ENCODE peak calls at places on chromosomes 4 and X, in five cellular contexts. One of them, this sample, is unnamed.

GRCh38 chr4:159105063-159105414 is 2.2 kb downstream of the RAPGEF2 start:
- DNase-seq in HEK293T: no peak
- DNase-seq in NT2/D1: no peak
- DNase-seq in H1: no peak
- DNase-seq in GM12878: no peak
- DNase-seq in this sample: no peak

GRCh38 chr4:40586034-40586433 is 43.6 kb downstream of the RBM47 start:
- DNase-seq in GM12878: no peak
- DNase-seq in NT2/D1: no peak
- DNase-seq in H1: no peak
- DNase-seq in HEK293T: no peak
- DNase-seq in this sample: no peak

GRCh38 chr4:6912412-6912811 is 2.8 kb downstream of the TBC1D14 start:
- DNase-seq in NT2/D1: no peak
- DNase-seq in H1: no peak
- DNase-seq in GM12878: no peak
- DNase-seq in HEK293T: no peak
- DNase-seq in this sample: no peak

GRCh38 chr4:172985552-172985951 is 183.1 kb upstream of the GALNT7 start:
- DNase-seq in GM12878: no peak
- DNase-seq in H1: no peak
- DNase-seq in NT2/D1: no peak
- DNase-seq in HEK293T: no peak
- DNase-seq in this sample: no peak

GRCh38 chrX:18984381-18985185 is 669 bp upstream of the PHKA2 start:
- DNase-seq in HEK293T: peak; percentile 81
- DNase-seq in GM12878: peak; percentile 23
- DNase-seq in H1: no peak
- DNase-seq in NT2/D1: peak; percentile 60
- DNase-seq in this sample: peak; percentile 70

GRCh38 chrX:134821370-134821769 is 163.1 kb upstream of the PLAC1 start:
- DNase-seq in NT2/D1: no peak
- DNase-seq in H1: no peak
- DNase-seq in HEK293T: no peak
- DNase-seq in GM12878: no peak
- DNase-seq in this sample: no peak

GRCh38 chr4:2094545-2094944 is 35.4 kb downstream of the NAT8L start:
- DNase-seq in GM12878: no peak
- DNase-seq in NT2/D1: no peak
- DNase-seq in H1: no peak
- DNase-seq in HEK293T: no peak
- DNase-seq in this sample: no peak

GRCh38 chr4:133921280-133922195 is 280.1 kb downstream of the PABPC4L start:
- DNase-seq in NT2/D1: no peak
- DNase-seq in HEK293T: no peak
- DNase-seq in GM12878: no peak
- DNase-seq in H1: no peak
- DNase-seq in this sample: no peak

GRCh38 chrX:76918033-76918432 is 490.5 kb downstream of the MAGEE1 start:
- DNase-seq in GM12878: no peak
- DNase-seq in NT2/D1: no peak
- DNase-seq in HEK293T: no peak
- DNase-seq in H1: no peak
- DNase-seq in this sample: no peak

GRCh38 chrX:1440506-1440905 is 12.2 kb downstream of the ASMTL start:
- DNase-seq in H1: no peak
- DNase-seq in HEK293T: no peak
- DNase-seq in NT2/D1: no peak
- DNase-seq in GM12878: no peak
- DNase-seq in this sample: no peak

GRCh38 chr4:17476811-17477210 is 35.1 kb downstream of the QDPR start:
- DNase-seq in H1: no peak
- DNase-seq in NT2/D1: no peak
- DNase-seq in HEK293T: no peak
- DNase-seq in GM12878: no peak
- DNase-seq in this sample: no peak

GRCh38 chr4:25879991-25880641 is 17.3 kb upstream of the SEL1L3 start:
- DNase-seq in HEK293T: no peak
- DNase-seq in GM12878: no peak
- DNase-seq in H1: no peak
- DNase-seq in NT2/D1: no peak
- DNase-seq in this sample: no peak
- TF ChIP-seq SUZ12 in HEK293T: no peak
- TF ChIP-seq SUZ12 in GM12878: no peak
- TF ChIP-seq SUZ12 in H1: no peak
- TF ChIP-seq SUZ12 in NT2/D1: no peak
- TF ChIP-seq SUZ12 in this sample: no peak

DNA sequence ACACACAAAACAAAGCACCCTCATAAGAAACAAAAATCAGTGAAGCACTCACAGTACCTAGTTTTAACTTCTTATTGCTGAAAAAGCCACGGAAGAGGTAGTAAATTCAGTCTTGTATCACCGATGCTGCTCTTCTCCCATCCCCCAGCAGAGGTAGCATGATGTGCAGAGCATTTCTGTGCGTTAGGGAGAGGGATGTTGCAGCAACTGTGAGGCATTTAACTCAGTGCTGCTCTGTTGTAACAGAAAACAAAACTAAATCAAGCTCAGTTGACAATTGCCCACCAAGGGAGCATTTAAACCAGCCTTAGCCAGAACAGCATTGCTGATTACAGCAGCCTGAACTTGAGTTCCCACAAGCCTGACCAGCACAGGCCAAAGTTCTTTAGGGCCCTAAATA is 1279.7 kb upstream of the ADGRL3 start:
- DNase-seq in NT2/D1: no peak
- DNase-seq in HEK293T: no peak
- DNase-seq in GM12878: no peak
- DNase-seq in H1: no peak
- DNase-seq in this sample: no peak
- TF ChIP-seq SUZ12 in NT2/D1: no peak
- TF ChIP-seq SUZ12 in HEK293T: no peak
- TF ChIP-seq SUZ12 in GM12878: no peak
- TF ChIP-seq SUZ12 in H1: no peak
- TF ChIP-seq SUZ12 in this sample: no peak

GRCh38 chrX:11462136-11462535 is 168.9 kb downstream of the AMELX start:
- DNase-seq in HEK293T: no peak
- DNase-seq in GM12878: no peak
- DNase-seq in NT2/D1: no peak
- DNase-seq in H1: no peak
- DNase-seq in this sample: peak; percentile 2
- TF ChIP-seq SUZ12 in HEK293T: no peak
- TF ChIP-seq SUZ12 in GM12878: no peak
- TF ChIP-seq SUZ12 in NT2/D1: no peak
- TF ChIP-seq SUZ12 in H1: no peak
- TF ChIP-seq SUZ12 in this sample: no peak

GRCh38 chrX:68851082-68851481 is 22.3 kb downstream of the EFNB1 start:
- DNase-seq in GM12878: no peak
- DNase-seq in H1: no peak
- DNase-seq in HEK293T: no peak
- DNase-seq in NT2/D1: no peak
- DNase-seq in this sample: no peak
- TF ChIP-seq SUZ12 in GM12878: no peak
- TF ChIP-seq SUZ12 in H1: no peak
- TF ChIP-seq SUZ12 in HEK293T: no peak
- TF ChIP-seq SUZ12 in NT2/D1: no peak
- TF ChIP-seq SUZ12 in this sample: no peak

GRCh38 chr4:65917486-65917885 is 247.2 kb upstream of the EPHA5 start:
- DNase-seq in NT2/D1: no peak
- DNase-seq in H1: no peak
- DNase-seq in HEK293T: no peak
- DNase-seq in GM12878: no peak
- DNase-seq in this sample: no peak
- TF ChIP-seq SUZ12 in NT2/D1: no peak
- TF ChIP-seq SUZ12 in H1: no peak
- TF ChIP-seq SUZ12 in HEK293T: no peak
- TF ChIP-seq SUZ12 in GM12878: no peak
- TF ChIP-seq SUZ12 in this sample: no peak

DNA sequence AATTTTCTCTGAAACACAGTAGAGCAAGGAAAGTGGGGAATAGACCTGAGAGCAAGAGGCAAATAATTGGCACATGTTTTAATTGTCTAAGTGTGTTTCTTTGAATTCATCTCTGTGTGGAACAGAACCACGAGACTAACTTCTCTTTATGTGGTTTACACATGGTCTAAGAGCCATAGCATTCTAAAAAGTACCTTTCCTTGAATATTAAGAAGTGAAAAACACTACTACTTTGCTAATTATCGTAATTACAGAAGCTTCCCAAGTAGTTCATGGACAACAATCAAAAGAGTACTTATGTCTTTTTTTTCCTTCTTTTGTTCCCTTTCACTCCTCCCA is 2.9 kb upstream of the CYBB start:
- DNase-seq in HEK293T: no peak
- DNase-seq in NT2/D1: no peak
- DNase-seq in GM12878: no peak
- DNase-seq in H1: no peak
- DNase-seq in this sample: no peak
- TF ChIP-seq SUZ12 in HEK293T: no peak
- TF ChIP-seq SUZ12 in NT2/D1: no peak
- TF ChIP-seq SUZ12 in GM12878: no peak
- TF ChIP-seq SUZ12 in H1: no peak
- TF ChIP-seq SUZ12 in this sample: no peak

DNA sequence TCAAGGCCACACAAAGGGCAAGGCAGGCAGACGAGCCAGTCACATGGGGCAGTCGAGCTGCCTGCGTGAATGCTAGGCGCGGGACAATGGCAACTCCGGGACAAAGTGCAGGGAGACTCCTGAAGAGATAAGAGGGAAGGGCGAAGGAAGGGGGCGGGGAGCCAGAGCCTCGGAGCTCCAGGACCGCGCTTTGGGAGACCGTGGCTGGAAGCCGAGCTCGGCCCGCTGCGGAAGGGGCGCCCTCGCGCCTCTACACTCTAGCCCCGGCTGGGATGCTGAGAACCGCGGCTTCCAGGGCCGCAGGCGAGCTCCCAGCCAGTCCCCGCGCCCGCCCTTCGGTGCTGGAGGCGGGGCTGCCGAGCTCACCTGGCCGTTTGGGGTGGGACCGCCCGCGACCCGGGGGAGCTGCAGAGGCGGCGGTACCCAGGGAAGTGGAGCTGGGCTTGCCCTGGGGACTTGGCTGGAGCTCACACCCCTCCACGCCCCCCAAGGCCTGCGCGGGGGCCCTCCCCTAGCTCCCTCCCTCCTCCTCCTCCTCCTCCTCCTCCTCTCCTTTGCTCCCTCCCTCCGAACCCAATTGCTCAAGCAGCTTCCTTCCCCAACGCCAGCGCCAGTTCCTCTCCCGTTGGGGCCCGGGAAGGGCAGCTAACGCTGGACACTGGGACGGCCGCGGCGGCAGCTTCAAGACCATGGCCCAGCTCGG is at the start of gene SOWAHD:
- DNase-seq in HEK293T: peak; percentile 53
- DNase-seq in GM12878: no peak
- DNase-seq in NT2/D1: no peak
- DNase-seq in H1: no peak
- DNase-seq in this sample: peak; percentile 50
- TF ChIP-seq SUZ12 in HEK293T: no peak
- TF ChIP-seq SUZ12 in GM12878: no peak
- TF ChIP-seq SUZ12 in NT2/D1: no peak
- TF ChIP-seq SUZ12 in H1: no peak
- TF ChIP-seq SUZ12 in this sample: no peak

GRCh38 chr4:76357981-76358380 is 51.4 kb downstream of the STBD1 start:
- DNase-seq in HEK293T: no peak
- DNase-seq in NT2/D1: no peak
- DNase-seq in GM12878: no peak
- DNase-seq in H1: no peak
- DNase-seq in this sample: no peak

GRCh38 chr4:76365636-76366035 is 55.3 kb downstream of the CCDC158 start:
- DNase-seq in NT2/D1: no peak
- DNase-seq in HEK293T: no peak
- DNase-seq in H1: no peak
- DNase-seq in GM12878: no peak
- DNase-seq in this sample: no peak

GRCh38 chr4:76364763-76365162 is 56.2 kb downstream of the CCDC158 start:
- DNase-seq in H1: no peak
- DNase-seq in NT2/D1: no peak
- DNase-seq in GM12878: no peak
- DNase-seq in HEK293T: no peak
- DNase-seq in this sample: no peak

GRCh38 chr4:76363556-76364290 is 57.2 kb downstream of the STBD1 start:
- DNase-seq in H1: no peak
- DNase-seq in HEK293T: no peak
- DNase-seq in NT2/D1: no peak
- DNase-seq in GM12878: no peak
- DNase-seq in this sample: no peak

DNA sequence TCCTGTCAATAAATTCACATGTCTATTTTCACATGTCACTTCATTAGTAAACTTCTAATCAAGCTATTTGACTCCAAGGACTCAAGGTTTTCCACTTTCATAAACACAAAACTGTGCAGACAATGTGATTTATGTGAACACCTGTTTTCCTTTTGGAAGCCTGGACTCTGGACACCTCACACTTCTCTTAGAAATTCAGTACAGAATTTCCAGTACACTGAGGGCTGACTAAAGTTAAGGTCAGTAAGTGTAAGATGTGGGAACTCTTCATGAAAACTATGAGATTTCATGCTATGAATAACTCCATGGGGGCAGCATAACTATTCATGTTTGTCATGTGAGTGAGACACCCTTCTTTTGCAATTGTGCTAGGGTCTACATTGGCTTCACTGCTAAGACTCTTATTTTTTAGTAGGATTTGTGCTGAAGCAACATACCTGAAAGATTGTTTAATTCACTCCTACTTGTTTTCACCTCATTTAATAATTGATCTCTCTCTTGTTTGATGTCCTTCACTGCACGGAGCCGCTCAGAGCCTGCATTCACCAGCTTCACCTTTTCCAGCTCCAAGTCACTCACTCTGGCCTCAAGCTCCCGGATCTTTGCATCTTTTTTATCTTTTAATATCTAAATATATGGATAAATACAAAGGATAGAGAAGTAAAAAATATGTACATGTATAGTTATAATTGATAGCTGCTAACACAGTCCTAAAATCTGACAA is 55.3 kb downstream of the STBD1 start:
- DNase-seq in H1: no peak
- DNase-seq in HEK293T: no peak
- DNase-seq in GM12878: no peak
- DNase-seq in NT2/D1: no peak
- DNase-seq in this sample: no peak
- TF ChIP-seq SUZ12 in H1: no peak
- TF ChIP-seq SUZ12 in HEK293T: no peak
- TF ChIP-seq SUZ12 in GM12878: no peak
- TF ChIP-seq SUZ12 in NT2/D1: no peak
- TF ChIP-seq SUZ12 in this sample: no peak

GRCh38 chrX:39777623-39778025 is 320.1 kb downstream of the BCOR start:
- DNase-seq in GM12878: no peak
- DNase-seq in NT2/D1: no peak
- DNase-seq in HEK293T: no peak
- DNase-seq in H1: no peak
- DNase-seq in this sample: no peak
- TF ChIP-seq SUZ12 in GM12878: no peak
- TF ChIP-seq SUZ12 in NT2/D1: no peak
- TF ChIP-seq SUZ12 in HEK293T: no peak
- TF ChIP-seq SUZ12 in H1: no peak
- TF ChIP-seq SUZ12 in this sample: no peak

This sample was measured in HepG2.